ENCODE peak calls at places on chromosome 6, in six cellular contexts. V is heart left ventricle, B is OCI-LY7, R is brain microvascular endothelial cell, F is lower lobe of right lung, C is hepatocyte. U is an unnamed sample.

GRCh38 chr6:78744144-78744543 is 123.2 kb upstream of the IRAK1BP1 start:
- DNase-seq in V (no peak), B (no peak), R (no peak), F (no peak), C (no peak), U (no peak)

GRCh38 chr6:23601811-23602340 is 524.1 kb upstream of the NRSN1 start:
- DNase-seq in V (no peak), B (no peak), R (peak; percentile 2), F (no peak), C (no peak), U (no peak)

GRCh38 chr6:110101885-110102284 is 77.6 kb downstream of the WASF1 start:
- DNase-seq in V (no peak), B (peak; percentile 86), R (no peak), F (no peak), C (no peak), U (no peak)

GRCh38 chr6:41286544-41287346 is at the start of gene TREM1:
- DNase-seq in V (peak; percentile 62), B (no peak), R (peak; percentile 56), F (peak; percentile 79), C (peak; percentile 49), U (no peak)

GRCh38 chr6:626236-626635 is 30.7 kb downstream of the HUS1B start:
- DNase-seq in V (no peak), B (no peak), R (peak; percentile 59), F (no peak), C (peak; percentile 8), U (no peak)

GRCh38 chr6:131172237-131172636 is 37.0 kb downstream of the AKAP7 start:
- DNase-seq in V (no peak), B (no peak), R (peak; percentile 37), F (no peak), C (no peak), U (no peak)

GRCh38 chr6:157322792-157323113 is 566 bp downstream of the TMEM242 start:
- DNase-seq in V (no peak), B (no peak), R (no peak), F (no peak), C (no peak), U (no peak)

GRCh38 chr6:66376021-66376420 is 669.0 kb upstream of the EYS start:
- DNase-seq in V (no peak), B (no peak), R (no peak), F (no peak), C (no peak), U (no peak)

GRCh38 chr6:14121936-14122344 is 4.4 kb downstream of the CD83 start:
- DNase-seq in V (no peak), B (peak; percentile 60), R (no peak), F (peak; percentile 55), C (no peak), U (no peak)

GRCh38 chr6:159842035-159842434 is 42.0 kb downstream of the PNLDC1 start:
- DNase-seq in V (no peak), B (no peak), R (no peak), F (no peak), C (no peak), U (no peak)

GRCh38 chr6:72704979-72705378 is 83.1 kb downstream of the KCNQ5 start:
- DNase-seq in V (no peak), B (no peak), R (no peak), F (no peak), C (no peak), U (no peak)

GRCh38 chr6:126546771-126547170 is 206.9 kb downstream of the CENPW start:
- DNase-seq in V (no peak), B (no peak), R (no peak), F (no peak), C (no peak), U (no peak)

GRCh38 chr6:113381957-113382356 is 475.2 kb upstream of the MARCKS start:
- DNase-seq in V (no peak), B (peak; percentile 53), R (peak; percentile 47), F (no peak), C (no peak), U (peak; percentile 71)

GRCh38 chr6:165844232-165844631 is 181.2 kb upstream of the PDE10A start:
- DNase-seq in V (no peak), B (no peak), R (no peak), F (no peak), C (no peak), U (no peak)

GRCh38 chr6:78629154-78629721 is 238.1 kb upstream of the IRAK1BP1 start:
- DNase-seq in V (no peak), B (no peak), R (peak; percentile 45), F (no peak), C (no peak), U (no peak)

GRCh38 chr6:45116714-45117410 is 211.3 kb upstream of the RUNX2 start:
- DNase-seq in V (no peak), B (no peak), R (peak; percentile 60), F (no peak), C (no peak), U (no peak)

GRCh38 chr6:498795-499231 is 107.3 kb downstream of the IRF4 start:
- DNase-seq in V (no peak), B (peak; percentile 18), R (peak; percentile 20), F (no peak), C (peak; percentile 11), U (no peak)

GRCh38 chr6:113018351-113019151 is 671.4 kb downstream of the RFPL4B start:
- DNase-seq in V (peak; percentile 30), B (no peak), R (peak; percentile 79), F (no peak), C (peak; percentile 17), U (no peak)

GRCh38 chr6:89432875-89433636 is at the start of gene ANKRD6:
- DNase-seq in V (peak; percentile 69), B (peak; percentile 79), R (peak; percentile 5), F (peak; percentile 88), C (peak; percentile 93), U (no peak)

GRCh38 chr6:113824411-113824810 is 32.7 kb upstream of the MARCKS start:
- DNase-seq in V (no peak), B (no peak), R (no peak), F (no peak), C (no peak), U (no peak)

GRCh38 chr6:134060491-134061106 is 8.2 kb upstream of the SLC2A12 start:
- DNase-seq in V (no peak), B (no peak), R (peak; percentile 66), F (no peak), C (no peak), U (no peak)

GRCh38 chr6:167270499-167271307 is 20.4 kb upstream of the UNC93A start:
- DNase-seq in V (no peak), B (no peak), R (no peak), F (no peak), C (no peak), U (no peak)

GRCh38 chr6:121597654-121598053 is 162.2 kb downstream of the GJA1 start:
- DNase-seq in V (no peak), B (no peak), R (peak; percentile 19), F (no peak), C (no peak), U (no peak)

GRCh38 chr6:91352878-91353277 is 766.0 kb upstream of the MAP3K7 start:
- DNase-seq in V (no peak), B (no peak), R (no peak), F (no peak), C (peak; percentile 11), U (peak; percentile 88)

DNA sequence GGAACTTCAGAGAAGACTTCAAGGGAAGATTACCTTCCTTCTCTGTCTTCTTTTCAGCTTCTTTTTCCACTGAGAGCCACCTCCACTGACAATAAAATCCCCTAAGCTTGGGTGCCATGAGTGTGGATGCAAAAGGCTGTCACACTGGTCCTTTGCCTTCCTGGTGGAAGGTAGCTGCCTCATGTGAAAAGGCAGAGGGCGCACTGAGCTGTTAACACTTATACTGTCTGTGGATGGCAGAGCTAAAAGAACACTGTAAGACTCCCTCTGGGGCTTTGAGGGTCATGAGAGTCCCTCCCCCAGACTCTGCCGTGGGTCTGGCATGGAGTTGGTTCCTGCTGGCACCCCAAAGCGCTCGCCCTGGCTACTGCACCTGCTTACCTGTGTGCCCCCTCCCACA is 536.7 kb upstream of the IMPG1 start:
- DNase-seq in V (no peak), B (no peak), R (no peak), F (no peak), C (no peak), U (no peak)
- TF ChIP-seq CTCF in V (no peak), B (no peak), R (no peak), F (no peak), C (no peak), U (no peak)

DNA sequence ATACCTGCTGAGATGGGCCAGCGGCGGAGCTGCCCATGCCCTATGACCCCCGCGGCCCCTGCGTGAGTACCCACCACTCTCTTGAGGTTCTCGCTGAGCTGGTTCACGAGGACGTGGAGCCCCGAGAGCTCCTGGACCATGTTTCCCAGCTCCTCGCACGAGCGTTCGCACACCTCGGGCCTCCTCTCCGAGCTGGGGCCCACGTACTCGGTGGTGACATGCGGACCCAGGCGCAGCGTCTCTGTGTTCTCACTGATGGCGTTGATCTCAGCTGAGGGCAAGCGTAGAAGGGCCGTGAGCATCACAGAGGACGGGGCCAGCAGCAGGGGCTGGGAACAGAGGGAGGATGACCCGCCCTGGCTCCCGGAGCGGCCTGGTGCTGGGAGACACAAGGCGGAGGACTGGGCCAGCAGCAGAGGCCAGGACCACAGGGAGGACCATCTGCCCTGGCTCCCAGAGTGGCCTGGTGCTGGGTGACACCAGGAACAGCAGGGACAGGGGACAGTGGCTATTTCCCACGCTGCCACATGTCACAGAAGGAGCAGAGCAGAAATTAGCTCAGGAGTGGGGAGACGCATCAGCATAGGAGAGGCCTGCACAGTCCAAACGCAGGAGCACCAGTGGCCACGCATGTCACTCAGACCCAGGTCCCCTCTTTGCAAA is 11.8 kb downstream of the THBS2 start:
- DNase-seq in V (no peak), B (no peak), R (no peak), F (no peak), C (no peak), U (no peak)
- TF ChIP-seq CTCF in V (no peak), B (no peak), R (no peak), F (no peak), C (no peak), U (no peak)

DNA sequence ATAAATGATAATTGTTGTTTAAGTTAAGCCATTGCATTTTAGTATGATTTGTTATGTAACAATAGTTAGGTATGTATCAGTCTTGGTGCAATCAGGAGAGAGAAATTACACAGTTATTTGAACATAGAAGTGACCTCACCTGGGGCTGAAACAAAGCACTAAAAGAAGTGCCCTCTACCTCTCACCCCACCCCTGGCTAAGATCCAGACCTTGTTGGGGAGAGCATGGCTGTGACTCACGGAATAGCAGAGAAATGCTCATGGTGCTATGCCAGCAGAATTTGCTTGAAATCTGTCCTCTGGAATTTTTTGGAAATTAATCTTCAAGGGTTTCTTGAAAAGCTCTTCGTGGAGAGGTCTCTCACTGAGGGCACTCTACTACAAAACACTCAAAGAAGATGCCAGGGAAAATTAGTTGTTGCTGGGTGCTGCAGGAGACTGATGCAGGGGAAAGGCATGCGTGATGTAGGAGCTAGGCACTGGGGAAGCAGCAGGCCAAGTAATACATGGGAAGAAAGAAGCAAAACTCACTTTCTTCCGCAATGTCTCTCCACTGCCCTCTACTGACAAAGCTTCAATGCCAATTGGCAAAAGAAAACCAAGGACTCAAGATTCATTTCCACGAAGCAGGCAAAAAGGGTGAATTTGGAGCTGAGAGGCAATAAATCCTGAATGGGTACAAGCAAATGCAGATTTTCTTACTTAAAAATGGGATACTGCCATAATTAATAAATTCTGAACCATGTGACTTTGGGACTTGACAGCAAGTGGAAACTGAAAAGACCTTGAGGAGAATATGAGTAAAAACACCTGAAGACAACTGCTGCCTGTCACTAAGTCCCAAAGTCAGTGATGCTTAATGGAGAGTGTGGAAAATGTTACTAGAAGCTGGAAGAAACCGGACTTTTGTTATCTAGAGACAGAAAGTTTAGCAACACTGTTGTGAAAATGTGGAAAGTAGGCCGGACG is 136.3 kb upstream of the ZNF184 start:
- DNase-seq in V (no peak), B (peak; percentile 51), R (peak; percentile 77), F (no peak), C (peak; percentile 79), U (no peak)
- TF ChIP-seq CTCF in V (no peak), B (peak; percentile 85), R (peak; percentile 83), F (peak; percentile 48), C (peak; percentile 75), U (peak; percentile 86)

GRCh38 chr6:51494342-51494741 is 593.1 kb downstream of the PKHD1 start:
- DNase-seq in V (no peak), B (no peak), R (no peak), F (no peak), C (no peak), U (no peak)
- TF ChIP-seq CTCF in V (no peak), B (no peak), R (peak; percentile 38), F (no peak), C (no peak), U (peak; percentile 3)